ENCODE peak calls at places on chromosomes 1 and 21, in nine cellular contexts. One of them, this sample, is unnamed.

GRCh38 chr1:1540015-1540816 is at the start of gene TMEM240:
- DNase-seq in AG09319: peak
- DNase-seq in mammary epithelial cell: no peak
- DNase-seq in fibroblast of the aortic adventitia: peak
- DNase-seq in CD8-positive, alpha-beta T cell: peak
- DNase-seq in IMR-90: peak
- DNase-seq in GM12865: peak
- DNase-seq in neural crest cell: peak
- DNase-seq in CD4-positive, alpha-beta T cell: peak
- DNase-seq in this sample: peak

GRCh38 chr1:39348278-39348677 is 143.2 kb upstream of the BMP8A start:
- DNase-seq in AG09319: no peak
- DNase-seq in mammary epithelial cell: no peak
- DNase-seq in fibroblast of the aortic adventitia: no peak
- DNase-seq in CD8-positive, alpha-beta T cell: no peak
- DNase-seq in IMR-90: no peak
- DNase-seq in GM12865: no peak
- DNase-seq in neural crest cell: no peak
- DNase-seq in CD4-positive, alpha-beta T cell: no peak
- DNase-seq in this sample: no peak

GRCh38 chr1:223752721-223753515 is 40.6 kb downstream of the CAPN2 start:
- DNase-seq in AG09319: no peak
- DNase-seq in mammary epithelial cell: no peak
- DNase-seq in fibroblast of the aortic adventitia: no peak
- DNase-seq in CD8-positive, alpha-beta T cell: no peak
- DNase-seq in IMR-90: no peak
- DNase-seq in GM12865: no peak
- DNase-seq in neural crest cell: no peak
- DNase-seq in CD4-positive, alpha-beta T cell: no peak
- DNase-seq in this sample: no peak

GRCh38 chr1:41913025-41913424 is 5.7 kb downstream of the HIVEP3 start:
- DNase-seq in AG09319: no peak
- DNase-seq in mammary epithelial cell: no peak
- DNase-seq in fibroblast of the aortic adventitia: no peak
- DNase-seq in CD8-positive, alpha-beta T cell: no peak
- DNase-seq in IMR-90: no peak
- DNase-seq in GM12865: no peak
- DNase-seq in neural crest cell: no peak
- DNase-seq in CD4-positive, alpha-beta T cell: no peak
- DNase-seq in this sample: no peak

GRCh38 chr1:11680270-11681070 is 478 bp downstream of the MAD2L2 start:
- DNase-seq in AG09319: no peak
- DNase-seq in mammary epithelial cell: no peak
- DNase-seq in fibroblast of the aortic adventitia: peak
- DNase-seq in CD8-positive, alpha-beta T cell: peak
- DNase-seq in IMR-90: peak
- DNase-seq in GM12865: no peak
- DNase-seq in neural crest cell: no peak
- DNase-seq in CD4-positive, alpha-beta T cell: no peak
- DNase-seq in this sample: no peak

GRCh38 chr1:109793486-109794318 is 30.0 kb upstream of the EPS8L3 start:
- DNase-seq in AG09319: peak
- DNase-seq in mammary epithelial cell: peak
- DNase-seq in fibroblast of the aortic adventitia: peak
- DNase-seq in CD8-positive, alpha-beta T cell: peak
- DNase-seq in IMR-90: peak
- DNase-seq in GM12865: no peak
- DNase-seq in neural crest cell: no peak
- DNase-seq in CD4-positive, alpha-beta T cell: no peak
- DNase-seq in this sample: peak

GRCh38 chr1:91604632-91605031 is 104.0 kb downstream of the CDC7 start:
- DNase-seq in AG09319: no peak
- DNase-seq in mammary epithelial cell: no peak
- DNase-seq in fibroblast of the aortic adventitia: peak
- DNase-seq in CD8-positive, alpha-beta T cell: no peak
- DNase-seq in IMR-90: peak
- DNase-seq in GM12865: no peak
- DNase-seq in neural crest cell: no peak
- DNase-seq in CD4-positive, alpha-beta T cell: no peak
- DNase-seq in this sample: no peak

GRCh38 chr1:64231153-64231552 is 27.7 kb downstream of the UBE2U start:
- DNase-seq in AG09319: no peak
- DNase-seq in mammary epithelial cell: peak
- DNase-seq in fibroblast of the aortic adventitia: no peak
- DNase-seq in CD8-positive, alpha-beta T cell: no peak
- DNase-seq in IMR-90: no peak
- DNase-seq in GM12865: no peak
- DNase-seq in neural crest cell: no peak
- DNase-seq in CD4-positive, alpha-beta T cell: no peak
- DNase-seq in this sample: no peak

GRCh38 chr1:170893655-170894297 is 41.6 kb upstream of the MROH9 start:
- DNase-seq in AG09319: peak
- DNase-seq in mammary epithelial cell: no peak
- DNase-seq in fibroblast of the aortic adventitia: peak
- DNase-seq in CD8-positive, alpha-beta T cell: no peak
- DNase-seq in IMR-90: no peak
- DNase-seq in GM12865: no peak
- DNase-seq in neural crest cell: no peak
- DNase-seq in CD4-positive, alpha-beta T cell: no peak
- DNase-seq in this sample: no peak

GRCh38 chr1:227318852-227319607 is 738 bp upstream of the CDC42BPA start:
- DNase-seq in AG09319: no peak
- DNase-seq in mammary epithelial cell: peak
- DNase-seq in fibroblast of the aortic adventitia: peak
- DNase-seq in CD8-positive, alpha-beta T cell: no peak
- DNase-seq in IMR-90: peak
- DNase-seq in GM12865: no peak
- DNase-seq in neural crest cell: peak
- DNase-seq in CD4-positive, alpha-beta T cell: no peak
- DNase-seq in this sample: no peak

GRCh38 chr1:89550995-89551394 is 26.4 kb downstream of the LRRC8B start:
- DNase-seq in AG09319: no peak
- DNase-seq in mammary epithelial cell: no peak
- DNase-seq in fibroblast of the aortic adventitia: no peak
- DNase-seq in CD8-positive, alpha-beta T cell: no peak
- DNase-seq in IMR-90: no peak
- DNase-seq in GM12865: no peak
- DNase-seq in neural crest cell: no peak
- DNase-seq in CD4-positive, alpha-beta T cell: no peak
- DNase-seq in this sample: no peak
- TF ChIP-seq CTCF in AG09319: no peak
- TF ChIP-seq CTCF in mammary epithelial cell: no peak
- TF ChIP-seq CTCF in fibroblast of the aortic adventitia: no peak
- TF ChIP-seq CTCF in CD8-positive, alpha-beta T cell: no peak
- TF ChIP-seq CTCF in IMR-90: no peak
- TF ChIP-seq CTCF in GM12865: no peak
- TF ChIP-seq CTCF in neural crest cell: no peak
- TF ChIP-seq CTCF in CD4-positive, alpha-beta T cell: no peak
- TF ChIP-seq CTCF in this sample: no peak

GRCh38 chr1:77415585-77415984 is 133.8 kb downstream of the AK5 start:
- DNase-seq in AG09319: no peak
- DNase-seq in mammary epithelial cell: no peak
- DNase-seq in fibroblast of the aortic adventitia: no peak
- DNase-seq in CD8-positive, alpha-beta T cell: no peak
- DNase-seq in IMR-90: no peak
- DNase-seq in GM12865: no peak
- DNase-seq in neural crest cell: no peak
- DNase-seq in CD4-positive, alpha-beta T cell: no peak
- DNase-seq in this sample: no peak

GRCh38 chr1:77413541-77414335 is 131.9 kb downstream of the AK5 start:
- DNase-seq in AG09319: no peak
- DNase-seq in mammary epithelial cell: no peak
- DNase-seq in fibroblast of the aortic adventitia: no peak
- DNase-seq in CD8-positive, alpha-beta T cell: no peak
- DNase-seq in IMR-90: no peak
- DNase-seq in GM12865: peak
- DNase-seq in neural crest cell: no peak
- DNase-seq in CD4-positive, alpha-beta T cell: no peak
- DNase-seq in this sample: no peak

GRCh38 chr1:77412069-77412793 is 130.4 kb downstream of the AK5 start:
- DNase-seq in AG09319: no peak
- DNase-seq in mammary epithelial cell: peak
- DNase-seq in fibroblast of the aortic adventitia: peak
- DNase-seq in CD8-positive, alpha-beta T cell: no peak
- DNase-seq in IMR-90: peak
- DNase-seq in GM12865: peak
- DNase-seq in neural crest cell: no peak
- DNase-seq in CD4-positive, alpha-beta T cell: no peak
- DNase-seq in this sample: no peak

GRCh38 chr1:77412794-77413530 is 131.1 kb downstream of the AK5 start:
- DNase-seq in AG09319: no peak
- DNase-seq in mammary epithelial cell: no peak
- DNase-seq in fibroblast of the aortic adventitia: no peak
- DNase-seq in CD8-positive, alpha-beta T cell: no peak
- DNase-seq in IMR-90: no peak
- DNase-seq in GM12865: peak
- DNase-seq in neural crest cell: no peak
- DNase-seq in CD4-positive, alpha-beta T cell: no peak
- DNase-seq in this sample: no peak

GRCh38 chr1:77416692-77417450 is 135.1 kb downstream of the AK5 start:
- DNase-seq in AG09319: no peak
- DNase-seq in mammary epithelial cell: no peak
- DNase-seq in fibroblast of the aortic adventitia: no peak
- DNase-seq in CD8-positive, alpha-beta T cell: no peak
- DNase-seq in IMR-90: peak
- DNase-seq in GM12865: no peak
- DNase-seq in neural crest cell: no peak
- DNase-seq in CD4-positive, alpha-beta T cell: no peak
- DNase-seq in this sample: no peak
- TF ChIP-seq CTCF in AG09319: peak
- TF ChIP-seq CTCF in mammary epithelial cell: peak
- TF ChIP-seq CTCF in fibroblast of the aortic adventitia: peak
- TF ChIP-seq CTCF in CD8-positive, alpha-beta T cell: no peak
- TF ChIP-seq CTCF in IMR-90: peak
- TF ChIP-seq CTCF in GM12865: peak
- TF ChIP-seq CTCF in neural crest cell: peak
- TF ChIP-seq CTCF in CD4-positive, alpha-beta T cell: no peak
- TF ChIP-seq CTCF in this sample: peak

GRCh38 chr21:16193758-16194606 is 464.2 kb downstream of the USP25 start:
- DNase-seq in AG09319: peak
- DNase-seq in mammary epithelial cell: peak
- DNase-seq in fibroblast of the aortic adventitia: peak
- DNase-seq in CD8-positive, alpha-beta T cell: no peak
- DNase-seq in IMR-90: peak
- DNase-seq in GM12865: peak
- DNase-seq in neural crest cell: peak
- DNase-seq in CD4-positive, alpha-beta T cell: no peak
- DNase-seq in this sample: no peak
- TF ChIP-seq CTCF in AG09319: peak
- TF ChIP-seq CTCF in mammary epithelial cell: peak
- TF ChIP-seq CTCF in fibroblast of the aortic adventitia: peak
- TF ChIP-seq CTCF in CD8-positive, alpha-beta T cell: no peak
- TF ChIP-seq CTCF in IMR-90: no peak
- TF ChIP-seq CTCF in GM12865: no peak
- TF ChIP-seq CTCF in neural crest cell: no peak
- TF ChIP-seq CTCF in CD4-positive, alpha-beta T cell: no peak
- TF ChIP-seq CTCF in this sample: peak

DNA sequence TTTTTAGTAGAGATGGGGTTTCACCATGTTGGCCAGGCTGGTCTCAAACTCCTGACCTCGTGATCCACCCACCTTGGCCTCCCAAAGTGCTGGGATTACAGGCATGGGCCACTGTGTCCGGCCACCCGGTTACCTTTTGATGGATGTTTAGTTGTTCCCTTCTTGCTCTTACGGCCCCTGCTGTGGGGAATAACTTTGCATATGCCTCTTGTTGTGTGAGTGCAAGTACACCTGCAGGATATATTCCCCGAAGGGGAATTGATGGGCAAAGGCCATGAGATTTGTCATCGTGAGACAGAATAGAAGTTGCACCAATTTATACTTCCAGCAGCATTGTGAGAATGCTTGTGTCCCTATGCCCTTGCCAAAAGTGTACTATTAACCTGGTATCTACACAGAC is 8.0 kb downstream of the IL6R start:
- DNase-seq in AG09319: no peak
- DNase-seq in mammary epithelial cell: no peak
- DNase-seq in fibroblast of the aortic adventitia: no peak
- DNase-seq in CD8-positive, alpha-beta T cell: no peak
- DNase-seq in IMR-90: no peak
- DNase-seq in GM12865: no peak
- DNase-seq in neural crest cell: no peak
- DNase-seq in CD4-positive, alpha-beta T cell: no peak
- DNase-seq in this sample: no peak
- TF ChIP-seq CTCF in AG09319: no peak
- TF ChIP-seq CTCF in mammary epithelial cell: no peak
- TF ChIP-seq CTCF in fibroblast of the aortic adventitia: no peak
- TF ChIP-seq CTCF in CD8-positive, alpha-beta T cell: no peak
- TF ChIP-seq CTCF in IMR-90: no peak
- TF ChIP-seq CTCF in GM12865: no peak
- TF ChIP-seq CTCF in neural crest cell: no peak
- TF ChIP-seq CTCF in CD4-positive, alpha-beta T cell: no peak
- TF ChIP-seq CTCF in this sample: no peak

GRCh38 chr1:118223426-118223825 is 38.4 kb upstream of the SPAG17 start:
- DNase-seq in AG09319: no peak
- DNase-seq in mammary epithelial cell: no peak
- DNase-seq in fibroblast of the aortic adventitia: peak
- DNase-seq in CD8-positive, alpha-beta T cell: no peak
- DNase-seq in IMR-90: no peak
- DNase-seq in GM12865: peak
- DNase-seq in neural crest cell: peak
- DNase-seq in CD4-positive, alpha-beta T cell: no peak
- DNase-seq in this sample: no peak
- TF ChIP-seq CTCF in AG09319: peak
- TF ChIP-seq CTCF in mammary epithelial cell: peak
- TF ChIP-seq CTCF in fibroblast of the aortic adventitia: peak
- TF ChIP-seq CTCF in CD8-positive, alpha-beta T cell: no peak
- TF ChIP-seq CTCF in IMR-90: no peak
- TF ChIP-seq CTCF in GM12865: peak
- TF ChIP-seq CTCF in neural crest cell: peak
- TF ChIP-seq CTCF in CD4-positive, alpha-beta T cell: no peak
- TF ChIP-seq CTCF in this sample: no peak

GRCh38 chr1:246508897-246509688 is 2.0 kb upstream of the SMYD3 start:
- DNase-seq in AG09319: no peak
- DNase-seq in mammary epithelial cell: no peak
- DNase-seq in fibroblast of the aortic adventitia: no peak
- DNase-seq in CD8-positive, alpha-beta T cell: no peak
- DNase-seq in IMR-90: no peak
- DNase-seq in GM12865: no peak
- DNase-seq in neural crest cell: no peak
- DNase-seq in CD4-positive, alpha-beta T cell: no peak
- DNase-seq in this sample: no peak

GRCh38 chr1:246506440-246506784 is 667 bp downstream of the SMYD3 start:
- DNase-seq in AG09319: no peak
- DNase-seq in mammary epithelial cell: no peak
- DNase-seq in fibroblast of the aortic adventitia: no peak
- DNase-seq in CD8-positive, alpha-beta T cell: peak
- DNase-seq in IMR-90: no peak
- DNase-seq in GM12865: peak
- DNase-seq in neural crest cell: no peak
- DNase-seq in CD4-positive, alpha-beta T cell: no peak
- DNase-seq in this sample: no peak

GRCh38 chr1:246503341-246503740 is 3.7 kb downstream of the SMYD3 start:
- DNase-seq in AG09319: no peak
- DNase-seq in mammary epithelial cell: peak
- DNase-seq in fibroblast of the aortic adventitia: no peak
- DNase-seq in CD8-positive, alpha-beta T cell: no peak
- DNase-seq in IMR-90: peak
- DNase-seq in GM12865: no peak
- DNase-seq in neural crest cell: no peak
- DNase-seq in CD4-positive, alpha-beta T cell: no peak
- DNase-seq in this sample: no peak

GRCh38 chr1:246510147-246511030 is 3.3 kb upstream of the SMYD3 start:
- DNase-seq in AG09319: no peak
- DNase-seq in mammary epithelial cell: no peak
- DNase-seq in fibroblast of the aortic adventitia: no peak
- DNase-seq in CD8-positive, alpha-beta T cell: no peak
- DNase-seq in IMR-90: no peak
- DNase-seq in GM12865: no peak
- DNase-seq in neural crest cell: no peak
- DNase-seq in CD4-positive, alpha-beta T cell: no peak
- DNase-seq in this sample: no peak

GRCh38 chr1:246506785-246507639 is at the start of gene SMYD3:
- DNase-seq in AG09319: peak
- DNase-seq in mammary epithelial cell: peak
- DNase-seq in fibroblast of the aortic adventitia: peak
- DNase-seq in CD8-positive, alpha-beta T cell: peak
- DNase-seq in IMR-90: peak
- DNase-seq in GM12865: peak
- DNase-seq in neural crest cell: peak
- DNase-seq in CD4-positive, alpha-beta T cell: peak
- DNase-seq in this sample: peak
- TF ChIP-seq CTCF in AG09319: peak
- TF ChIP-seq CTCF in mammary epithelial cell: no peak
- TF ChIP-seq CTCF in fibroblast of the aortic adventitia: peak
- TF ChIP-seq CTCF in CD8-positive, alpha-beta T cell: no peak
- TF ChIP-seq CTCF in IMR-90: peak
- TF ChIP-seq CTCF in GM12865: no peak
- TF ChIP-seq CTCF in neural crest cell: peak
- TF ChIP-seq CTCF in CD4-positive, alpha-beta T cell: no peak
- TF ChIP-seq CTCF in this sample: peak